ENCODE peak calls at places on chromosomes 13 and 19, in nine cellular contexts. Z is small intestine; Q is IMR-90; Y is dorsolateral prefrontal cortex; T is PC-3; K is A549; B is cardiac muscle cell; D is CD8-positive, alpha-beta memory T cell; W is fibroblast of lung. X is an unnamed sample.

GRCh38 chr19:611506-611869 is 21.8 kb downstream of the HCN2 start:
- DNase-seq in Y (no peak), W (peak), B (no peak), Q (peak), T (peak), K (no peak), D (peak), Z (no peak), X (no peak)

GRCh38 chr19:10206226-10206873 is 11.6 kb upstream of the DNMT1 start:
- DNase-seq in Y (no peak), Z (no peak), Q (peak), T (peak), D (no peak), K (no peak), B (no peak), W (peak), X (no peak)

GRCh38 chr13:74867460-74867859 is 614.5 kb downstream of the TBC1D4 start:
- DNase-seq in Y (no peak), B (no peak), T (peak), K (no peak), D (no peak), W (peak), Z (no peak), Q (no peak), X (no peak)

GRCh38 chr13:99979453-99980200 is 2.0 kb upstream of the ZIC2 start:
- DNase-seq in Q (no peak), W (no peak), K (no peak), B (peak), Y (no peak), T (peak), Z (no peak), D (no peak), X (no peak)

GRCh38 chr13:23384111-23384510 is 49.4 kb downstream of the SACS start:
- DNase-seq in B (no peak), D (no peak), Z (no peak), Q (peak), Y (no peak), W (peak), K (no peak), T (peak), X (no peak)

GRCh38 chr13:32125746-32126145 is 94.2 kb downstream of the FRY start:
- DNase-seq in D (no peak), Q (no peak), W (peak), Z (no peak), T (peak), B (no peak), K (no peak), Y (no peak), X (no peak)

GRCh38 chr13:48908381-48909087 is 67.2 kb upstream of the FNDC3A start:
- DNase-seq in K (no peak), Y (no peak), B (no peak), W (peak), Z (no peak), D (no peak), Q (peak), T (peak), X (no peak)

GRCh38 chr19:42185281-42185680 is 32.2 kb downstream of the DEDD2 start:
- DNase-seq in D (no peak), K (no peak), B (no peak), T (no peak), Q (peak), Z (peak), Y (no peak), W (peak), X (no peak)

GRCh38 chr13:53200498-53201453 is 172.2 kb downstream of the OLFM4 start:
- DNase-seq in Y (no peak), K (no peak), B (peak), T (no peak), Q (peak), Z (peak), D (no peak), W (peak), X (peak)

GRCh38 chr13:97256343-97256783 is 34.2 kb downstream of the MBNL2 start:
- DNase-seq in W (peak), T (peak), Q (peak), K (peak), D (no peak), Y (no peak), Z (peak), B (no peak), X (no peak)

GRCh38 chr13:20487927-20488326 is 37.7 kb downstream of the CRYL1 start:
- DNase-seq in T (no peak), Y (no peak), Z (no peak), Q (no peak), K (no peak), D (no peak), W (no peak), B (no peak), X (no peak)

GRCh38 chr19:35118268-35119026 is 2.8 kb downstream of the FXYD3 start:
- DNase-seq in Y (no peak), Z (peak), B (no peak), W (no peak), D (no peak), K (no peak), T (no peak), Q (no peak), X (no peak)

GRCh38 chr13:111402441-111402840 is 82.0 kb downstream of the TEX29 start:
- DNase-seq in W (no peak), Y (no peak), T (no peak), Q (no peak), Z (no peak), B (no peak), K (no peak), D (no peak), X (no peak)

GRCh38 chr19:54388001-54388802 is 23.5 kb upstream of the LAIR1 start:
- DNase-seq in Z (peak), K (no peak), Y (no peak), T (no peak), Q (no peak), D (no peak), B (no peak), W (no peak), X (no peak)

GRCh38 chr13:39766464-39767167 is 111.2 kb downstream of the COG6 start:
- DNase-seq in B (no peak), K (no peak), Z (no peak), D (no peak), Q (no peak), Y (no peak), T (no peak), W (no peak), X (no peak)

GRCh38 chr19:1324792-1325567 is 39.3 kb downstream of the EFNA2 start:
- DNase-seq in Q (peak), Y (peak), W (peak), B (peak), D (no peak), Z (peak), T (peak), K (peak), X (no peak)

GRCh38 chr13:72774019-72774418 is 7.7 kb downstream of the DIS3 start:
- DNase-seq in B (no peak), Q (no peak), D (no peak), K (no peak), Z (no peak), W (peak), T (no peak), Y (no peak), X (no peak)

GRCh38 chr13:68708336-68708908 is 1399.2 kb upstream of the ATXN8OS start:
- DNase-seq in B (no peak), Q (no peak), Z (no peak), W (no peak), T (no peak), K (no peak), D (no peak), Y (no peak), X (no peak)

GRCh38 chr13:46489586-46490023 is 63.4 kb upstream of the LRCH1 start:
- DNase-seq in T (peak), Z (no peak), D (no peak), W (peak), K (no peak), Q (peak), B (no peak), Y (no peak), X (no peak)

GRCh38 chr19:45577111-45577905 is 7.3 kb downstream of the OPA3 start:
- DNase-seq in Z (peak), Q (peak), K (peak), B (no peak), Y (no peak), W (peak), D (no peak), T (peak), X (no peak)

GRCh38 chr19:28701491-28701890 is 511.5 kb downstream of the UQCRFS1 start:
- DNase-seq in Y (no peak), K (no peak), Q (no peak), B (no peak), D (no peak), Z (no peak), W (peak), T (peak), X (no peak)

GRCh38 chr19:5891938-5892771 is 11.4 kb downstream of the NDUFA11 start:
- DNase-seq in T (peak), B (peak), Z (peak), K (peak), Y (no peak), W (peak), D (no peak), Q (peak), X (no peak)

GRCh38 chr13:23905766-23906165 is 8.5 kb upstream of the C1QTNF9B start:
- DNase-seq in K (no peak), Y (no peak), T (no peak), B (no peak), D (no peak), W (peak), Q (no peak), Z (no peak), X (no peak)

DNA sequence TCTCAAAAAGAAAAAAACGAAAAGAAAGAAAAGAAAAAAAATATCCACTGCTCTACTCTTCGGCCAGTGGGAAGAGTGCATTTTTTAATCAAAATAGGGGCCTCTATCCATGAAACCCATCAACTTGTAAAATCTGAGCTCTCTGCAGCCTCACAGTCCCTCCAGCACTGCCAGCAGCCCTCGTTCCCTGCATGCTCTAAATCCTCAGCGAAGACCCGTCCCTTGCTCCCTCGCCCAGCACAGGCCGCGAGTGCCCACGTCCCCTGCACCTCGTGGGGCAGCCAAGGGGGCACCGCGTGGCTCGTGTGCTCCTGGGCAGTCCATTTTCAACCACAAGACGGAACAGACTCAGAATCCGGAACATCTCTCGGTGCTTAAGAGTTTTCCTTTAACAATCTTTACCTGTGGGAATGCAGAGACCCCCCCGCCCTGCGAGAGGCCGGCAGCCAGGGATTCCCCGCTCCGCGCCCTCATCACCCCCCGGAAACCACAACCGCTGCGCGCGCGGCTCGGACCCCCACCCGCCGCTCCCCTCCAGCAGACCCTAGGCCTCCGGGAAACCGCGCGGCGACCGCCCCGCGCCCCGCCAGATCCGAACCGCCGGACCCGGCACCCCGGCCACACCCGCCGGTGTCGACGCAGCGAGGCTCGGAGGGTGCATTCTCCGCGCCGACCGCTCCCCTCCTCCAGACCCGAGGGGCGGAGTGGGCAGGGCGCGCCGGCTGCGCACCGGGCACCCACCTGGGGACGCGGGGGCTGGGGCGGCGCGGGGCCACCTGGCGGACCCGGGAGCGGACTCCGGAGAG is 624 bp downstream of the ANKRD27 start:
- DNase-seq in Z (no peak), Q (no peak), W (no peak), D (peak), K (no peak), Y (no peak), B (no peak), T (no peak), X (no peak)
- H3K27ac ChIP-seq in Z (peak), Q (peak), W (peak), D (peak), K (peak), Y (no peak), B (no peak), T (no peak), X (no peak)

DNA sequence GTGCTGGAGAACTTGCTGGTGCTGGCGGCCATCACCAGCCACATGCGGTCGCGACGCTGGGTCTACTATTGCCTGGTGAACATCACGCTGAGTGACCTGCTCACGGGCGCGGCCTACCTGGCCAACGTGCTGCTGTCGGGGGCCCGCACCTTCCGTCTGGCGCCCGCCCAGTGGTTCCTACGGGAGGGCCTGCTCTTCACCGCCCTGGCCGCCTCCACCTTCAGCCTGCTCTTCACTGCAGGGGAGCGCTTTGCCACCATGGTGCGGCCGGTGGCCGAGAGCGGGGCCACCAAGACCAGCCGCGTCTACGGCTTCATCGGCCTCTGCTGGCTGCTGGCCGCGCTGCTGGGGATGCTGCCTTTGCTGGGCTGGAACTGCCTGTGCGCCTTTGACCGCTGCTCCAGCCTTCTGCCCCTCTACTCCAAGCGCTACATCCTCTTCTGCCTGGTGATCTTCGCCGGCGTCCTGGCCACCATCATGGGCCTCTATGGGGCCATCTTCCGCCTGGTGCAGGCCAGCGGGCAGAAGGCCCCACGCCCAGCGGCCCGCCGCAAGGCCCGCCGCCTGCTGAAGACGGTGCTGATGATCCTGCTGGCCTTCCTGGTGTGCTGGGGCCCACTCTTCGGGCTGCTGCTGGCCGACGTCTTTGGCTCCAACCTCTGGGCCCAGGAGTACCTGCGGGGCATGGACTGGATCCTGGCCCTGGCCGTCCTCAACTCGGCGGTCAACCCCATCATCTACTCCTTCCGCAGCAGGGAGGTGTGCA is 587 bp downstream of the S1PR4 start:
- DNase-seq in Z (no peak), Q (no peak), T (no peak), Y (no peak), D (no peak), K (no peak), B (no peak), W (no peak), X (no peak)
- H3K27ac ChIP-seq in Z (peak), Q (no peak), T (no peak), Y (no peak), D (peak), K (no peak), B (no peak), W (no peak), X (no peak)

GRCh38 chr13:110373617-110374016 is 66.5 kb downstream of the COL4A2 start:
- DNase-seq in Q (no peak), K (no peak), Z (no peak), T (no peak), Y (no peak), D (no peak), B (no peak), W (no peak), X (no peak)
- H3K27ac ChIP-seq in Q (no peak), K (no peak), Z (no peak), T (no peak), Y (no peak), D (no peak), B (no peak), W (no peak), X (no peak)

DNA sequence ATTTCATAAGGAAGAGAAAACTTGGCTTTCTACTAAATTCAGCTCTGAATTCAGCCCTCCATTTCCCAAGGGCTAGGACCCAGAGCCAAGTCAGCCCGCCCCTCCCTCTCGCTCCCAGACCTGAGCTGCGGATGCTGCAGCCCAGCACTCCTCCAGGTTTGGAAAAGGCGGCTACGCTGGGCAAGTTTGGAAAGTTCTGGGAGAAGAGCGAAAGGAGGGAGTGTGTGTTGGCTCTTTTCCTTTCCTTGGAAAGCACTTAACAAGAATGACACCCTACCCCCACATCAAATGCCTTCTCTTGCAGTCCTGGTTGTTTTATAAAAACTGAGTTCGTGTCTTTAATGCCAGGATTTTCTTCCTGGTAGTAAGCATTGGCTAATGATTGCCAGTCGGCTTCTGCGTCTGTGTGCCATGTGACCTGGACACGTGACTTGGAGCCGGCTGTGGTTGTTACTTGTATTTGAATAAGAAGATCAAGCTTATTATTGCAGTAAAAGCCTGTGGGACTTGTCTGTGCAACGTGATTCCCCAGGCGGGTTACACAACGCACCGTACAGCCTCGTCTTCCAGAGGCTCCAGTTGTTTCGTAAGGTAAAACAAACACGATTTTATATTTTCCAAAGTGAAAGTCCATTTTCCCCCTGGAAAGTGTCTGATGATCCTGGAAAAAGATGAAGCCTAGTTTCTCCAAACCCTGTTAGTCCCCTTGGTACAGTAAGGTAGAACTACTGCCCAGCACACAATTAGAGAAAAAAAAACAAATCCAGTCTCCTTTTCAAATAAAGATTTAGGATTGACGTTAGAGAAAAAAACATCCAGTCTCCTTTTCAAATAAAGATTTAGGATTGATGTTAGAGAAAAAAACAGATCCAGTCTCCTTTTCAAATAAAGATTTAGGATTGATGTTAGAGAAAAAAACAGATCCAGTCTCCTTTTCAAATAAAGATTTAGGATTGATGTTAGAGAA is 26.8 kb upstream of the UBE2L5 start:
- DNase-seq in T (peak), Z (peak), Q (peak), B (peak), K (peak), W (peak), D (peak), Y (peak), X (no peak)
- H3K27ac ChIP-seq in T (peak), Z (peak), Q (peak), B (no peak), K (peak), W (peak), D (peak), Y (peak), X (no peak)

GRCh38 chr19:17309962-17310461 is 649 bp downstream of the DDA1 start:
- DNase-seq in Z (no peak), Q (no peak), W (no peak), T (no peak), B (no peak), K (no peak), D (no peak), Y (no peak), X (no peak)
- H3K27ac ChIP-seq in Z (peak), Q (peak), W (peak), T (peak), B (peak), K (peak), D (peak), Y (peak), X (no peak)

GRCh38 chr19:21482863-21483276 is 22.5 kb upstream of the ZNF429 start:
- DNase-seq in Y (no peak), W (peak), Z (peak), B (peak), K (no peak), T (peak), Q (no peak), D (peak), X (no peak)
- H3K27ac ChIP-seq in Y (no peak), W (no peak), Z (no peak), B (no peak), K (no peak), T (no peak), Q (no peak), D (no peak), X (no peak)

GRCh38 chr13:110239280-110240120 is 67.5 kb downstream of the COL4A1 start:
- DNase-seq in K (no peak), B (no peak), D (no peak), W (no peak), T (no peak), Y (no peak), Q (no peak), Z (no peak), X (no peak)
- H3K27ac ChIP-seq in K (no peak), B (peak), D (no peak), W (no peak), T (no peak), Y (no peak), Q (no peak), Z (no peak), X (no peak)

GRCh38 chr19:14390548-14390947 is 9.3 kb downstream of the ADGRE5 start:
- DNase-seq in D (no peak), B (no peak), K (no peak), Y (no peak), Z (no peak), T (no peak), W (no peak), Q (no peak), X (no peak)

GRCh38 chr19:14383556-14383897 is 2.3 kb downstream of the ADGRE5 start:
- DNase-seq in B (no peak), Z (no peak), K (no peak), D (no peak), Q (peak), T (peak), W (no peak), Y (no peak), X (no peak)

GRCh38 chr19:14381689-14382474 is 638 bp downstream of the ADGRE5 start:
- DNase-seq in B (no peak), Y (no peak), K (no peak), Z (peak), T (peak), D (peak), Q (peak), W (peak), X (no peak)

GRCh38 chr19:14383898-14384669 is 2.8 kb downstream of the ADGRE5 start:
- DNase-seq in W (peak), T (peak), B (no peak), Q (peak), Z (peak), K (no peak), D (peak), Y (no peak), X (no peak)

GRCh38 chr19:14385492-14385891 is 4.2 kb downstream of the ADGRE5 start:
- DNase-seq in K (no peak), Q (no peak), Y (no peak), W (no peak), Z (no peak), T (no peak), D (no peak), B (no peak), X (no peak)
- H3K27ac ChIP-seq in K (peak), Q (no peak), Y (no peak), W (no peak), Z (peak), T (no peak), D (peak), B (no peak), X (no peak)

GRCh38 chr13:98843482-98843877 is 91.0 kb upstream of the SLC15A1 start:
- DNase-seq in Z (no peak), B (no peak), Y (no peak), T (no peak), Q (no peak), K (no peak), W (no peak), D (no peak), X (no peak)
- H3K27ac ChIP-seq in Z (no peak), B (no peak), Y (no peak), T (no peak), Q (no peak), K (no peak), W (no peak), D (no peak), X (no peak)

DNA sequence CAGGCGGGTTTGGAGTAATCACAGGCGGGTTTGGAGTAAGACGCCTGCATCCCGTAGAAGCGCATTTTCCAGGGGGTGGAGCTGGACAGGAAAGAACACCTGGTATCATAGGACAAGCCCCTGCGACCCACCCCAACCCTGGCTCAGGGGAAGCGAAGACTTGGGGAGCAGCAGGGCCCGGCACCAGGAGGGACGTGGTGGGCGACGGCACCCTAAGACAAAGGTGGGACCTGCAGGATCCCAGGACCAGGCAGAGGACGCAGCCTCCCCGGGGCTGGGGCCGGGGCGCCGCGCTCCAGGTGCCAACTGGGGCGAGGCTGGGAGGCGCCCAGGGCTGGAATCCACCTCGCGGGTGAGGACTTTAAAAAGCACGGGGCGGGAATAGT is 520 bp downstream of the ZNF600 start:
- DNase-seq in T (peak), K (no peak), Z (no peak), W (no peak), B (peak), Q (no peak), Y (no peak), D (no peak), X (no peak)
- H3K27ac ChIP-seq in T (no peak), K (no peak), Z (peak), W (no peak), B (no peak), Q (no peak), Y (no peak), D (peak), X (no peak)

X was measured in iPS DF 6.9.